ENCODE peak calls at places on chromosomes 2 and 18, in five cellular contexts. V, E, H, I and Q are unnamed samples.

GRCh38 chr18:21194871-21195771 is 46.9 kb upstream of the GREB1L start:
- DNase-seq in E (no peak), V (peak; percentile 7), H (peak; percentile 19), I (peak; percentile 49), Q (no peak)

GRCh38 chr2:233775414-233775813 is 2.7 kb upstream of the MROH2A start:
- DNase-seq in E (no peak), V (no peak), I (no peak), H (no peak), Q (no peak)

GRCh38 chr2:215535125-215535668 is 99.3 kb upstream of the FN1 start:
- DNase-seq in I (peak; percentile 60), H (no peak), E (no peak), V (no peak), Q (no peak)

GRCh38 chr2:205053827-205054410 is 508.6 kb downstream of the PARD3B start:
- DNase-seq in V (no peak), H (no peak), E (no peak), I (peak; percentile 7), Q (no peak)

GRCh38 chr2:218859556-218859993 is at the start of gene WNT6:
- DNase-seq in E (no peak), V (no peak), I (no peak), H (no peak), Q (no peak)

GRCh38 chr18:55582325-55582724 is 5.7 kb downstream of the TCF4 start:
- DNase-seq in V (no peak), H (no peak), E (no peak), I (no peak), Q (no peak)

GRCh38 chr18:54263904-54264336 is 5.4 kb upstream of the POLI start:
- DNase-seq in E (no peak), I (no peak), H (no peak), V (no peak), Q (no peak)

GRCh38 chr2:124699001-124699565 is 674.0 kb downstream of the CNTNAP5 start:
- DNase-seq in E (no peak), I (no peak), V (no peak), H (no peak), Q (no peak)